ENCODE peak calls at places on chromosomes 3 and 15, in six cellular contexts. C, Q, W, T, O and Z are unnamed samples.

GRCh38 chr3:28900301-28900700 is 380.6 kb upstream of the RBMS3 start:
- DNase-seq in C (no peak), Q (no peak), W (no peak), T (no peak), O (no peak), Z (no peak)

GRCh38 chr3:71176366-71176765 is 407.2 kb downstream of the FOXP1 start:
- DNase-seq in C (no peak), Q (no peak), W (no peak), T (no peak), O (no peak), Z (no peak)

GRCh38 chr15:71532994-71533393 is 277.4 kb upstream of the NR2E3 start:
- DNase-seq in C (no peak), Q (no peak), W (no peak), T (peak), O (peak), Z (no peak)

GRCh38 chr15:43103939-43104338 is 1.9 kb downstream of the UBR1 start:
- DNase-seq in C (no peak), Q (no peak), W (no peak), T (no peak), O (no peak), Z (no peak)

GRCh38 chr3:197514786-197515090 is 41.0 kb downstream of the BDH1 start:
- DNase-seq in C (no peak), Q (no peak), W (no peak), T (no peak), O (no peak), Z (no peak)

GRCh38 chr15:39184701-39185390 is 396.0 kb upstream of the THBS1 start:
- DNase-seq in C (no peak), Q (no peak), W (no peak), T (no peak), O (no peak), Z (peak)

GRCh38 chr15:99481406-99481805 is 84.4 kb upstream of the MEF2A start:
- DNase-seq in C (no peak), Q (no peak), W (no peak), T (no peak), O (no peak), Z (peak)

GRCh38 chr15:99014803-99015676 is 7.4 kb upstream of the PGPEP1L start:
- DNase-seq in C (peak), Q (peak), W (peak), T (peak), O (peak), Z (peak)

GRCh38 chr15:34850121-34850520 is 54.8 kb upstream of the ACTC1 start:
- DNase-seq in C (no peak), Q (no peak), W (no peak), T (no peak), O (no peak), Z (peak)